ENCODE peak calls at places on chromosome 9, in nine cellular contexts. B, X, W, L, J, F, I, G and Y are unnamed samples.

GRCh38 chr9:96015876-96016686 is 140.6 kb downstream of the ERCC6L2 start:
- DNase-seq in X (no peak), F (peak), W (peak), J (no peak), L (no peak), G (no peak), B (no peak), I (no peak), Y (no peak)

GRCh38 chr9:132858756-132859155 is 19.3 kb downstream of the AK8 start:
- DNase-seq in W (no peak), L (no peak), B (no peak), F (no peak), X (no peak), J (no peak), I (no peak), G (no peak), Y (no peak)

GRCh38 chr9:3477236-3477834 is 48.5 kb downstream of the RFX3 start:
- DNase-seq in X (no peak), B (no peak), W (no peak), L (no peak), F (no peak), G (no peak), J (no peak), I (no peak), Y (no peak)

GRCh38 chr9:116027096-116027495 is 126.5 kb upstream of the PAPPA start:
- DNase-seq in I (no peak), L (no peak), J (no peak), G (no peak), B (no peak), W (no peak), F (no peak), X (no peak), Y (no peak)

GRCh38 chr9:81317223-81317622 is 372.1 kb downstream of the TLE1 start:
- DNase-seq in B (no peak), F (no peak), X (no peak), J (no peak), G (no peak), W (no peak), I (no peak), L (no peak), Y (no peak)

GRCh38 chr9:76667521-76667957 is 96.7 kb upstream of the PCA3 start:
- DNase-seq in L (no peak), W (no peak), X (no peak), I (no peak), G (no peak), B (no peak), F (no peak), J (no peak), Y (no peak)

GRCh38 chr9:96062051-96062450 is 186.6 kb downstream of the ERCC6L2 start:
- DNase-seq in G (no peak), I (no peak), B (no peak), F (no peak), W (no peak), L (no peak), X (no peak), J (no peak), Y (no peak)

GRCh38 chr9:93678199-93679019 is 102.0 kb downstream of the PHF2 start:
- DNase-seq in J (no peak), B (peak), L (no peak), I (no peak), G (no peak), W (no peak), X (no peak), F (no peak), Y (no peak)

GRCh38 chr9:133612816-133613215 is 3.6 kb upstream of the FAM163B start:
- DNase-seq in J (no peak), G (no peak), I (no peak), W (no peak), X (no peak), B (no peak), F (no peak), L (no peak), Y (no peak)

GRCh38 chr9:127187231-127187956 is 65.0 kb upstream of the ANGPTL2 start:
- DNase-seq in F (no peak), G (no peak), I (peak), J (no peak), W (no peak), B (peak), L (no peak), X (peak), Y (peak)

GRCh38 chr9:133618726-133619125 is 9.5 kb upstream of the FAM163B start:
- DNase-seq in G (no peak), F (no peak), L (no peak), I (no peak), W (no peak), J (no peak), B (no peak), X (no peak), Y (no peak)

GRCh38 chr9:137221477-137222111 is 446 bp downstream of the RNF208 start:
- DNase-seq in X (no peak), G (no peak), L (no peak), I (no peak), F (no peak), B (no peak), J (no peak), W (peak), Y (no peak)

GRCh38 chr9:114317665-114318357 is 5.1 kb upstream of the ORM1 start:
- DNase-seq in F (no peak), G (no peak), J (no peak), L (no peak), X (no peak), W (no peak), I (no peak), B (no peak), Y (no peak)

GRCh38 chr9:33293782-33294181 is 3.5 kb downstream of the NFX1 start:
- DNase-seq in J (no peak), B (no peak), X (no peak), W (no peak), I (no peak), F (no peak), L (no peak), G (no peak), Y (no peak)

GRCh38 chr9:97556721-97557605 is 55.5 kb downstream of the TMOD1 start:
- DNase-seq in X (no peak), J (no peak), L (no peak), G (no peak), W (no peak), F (no peak), B (peak), I (no peak), Y (no peak)